ENCODE peak calls at places on chromosome 16, in eight cellular contexts. U is ovary, Z is MG63, I is Peyer's patch, S is lung, L is hepatocyte, Q is mucosa of descending colon, O is right lobe of liver. J is an unnamed sample.

GRCh38 chr16:56303066-56303705 is 111.9 kb downstream of the GNAO1 start:
- DNase-seq in I (no peak), S (no peak), Z (no peak), U (no peak), Q (no peak), L (no peak), O (no peak), J (no peak)

GRCh38 chr16:11395008-11395948 is 50.0 kb downstream of the RMI2 start:
- DNase-seq in Q (no peak), S (no peak), I (no peak), Z (no peak), O (no peak), L (peak; percentile 3), U (no peak), J (no peak)

GRCh38 chr16:11254913-11255736 is 879 bp downstream of the SOCS1 start:
- DNase-seq in Q (peak; percentile 81), U (peak; percentile 63), I (peak; percentile 75), S (no peak), L (peak; percentile 82), Z (peak; percentile 44), O (peak; percentile 42), J (peak; percentile 52)

GRCh38 chr16:88298166-88298881 is 84.4 kb upstream of the ZNF469 start:
- DNase-seq in Q (peak; percentile 51), Z (peak; percentile 25), I (no peak), U (peak; percentile 41), O (no peak), S (no peak), L (no peak), J (peak; percentile 61)

GRCh38 chr16:3020604-3021448 is 658 bp downstream of the TNFRSF12A start:
- DNase-seq in O (peak; percentile 91), Z (peak; percentile 98), Q (peak; percentile 90), U (peak; percentile 86), L (peak; percentile 95), S (peak; percentile 88), I (peak; percentile 84), J (peak; percentile 81)

GRCh38 chr16:79282806-79283205 is 317.7 kb downstream of the MAF start:
- DNase-seq in Q (no peak), O (no peak), L (no peak), U (no peak), S (no peak), I (no peak), Z (no peak), J (no peak)

GRCh38 chr16:81385031-81385756 is 59.4 kb upstream of the CMIP start:
- DNase-seq in L (no peak), I (no peak), S (no peak), O (no peak), Z (no peak), Q (no peak), U (no peak), J (peak; percentile 35)

GRCh38 chr16:47460301-47460754 is 535 bp downstream of the ITFG1 start:
- DNase-seq in L (peak; percentile 32), I (no peak), S (no peak), O (no peak), U (no peak), Z (no peak), Q (no peak), J (peak; percentile 4)

GRCh38 chr16:87581867-87582220 is 20.5 kb upstream of the JPH3 start:
- DNase-seq in O (peak; percentile 43), Q (no peak), S (peak; percentile 68), U (peak; percentile 89), Z (peak; percentile 91), I (peak; percentile 76), L (peak; percentile 63), J (peak; percentile 98)

GRCh38 chr16:85169333-85170065 is 57.2 kb upstream of the CIBAR2 start:
- DNase-seq in Z (no peak), O (no peak), Q (peak; percentile 34), L (no peak), S (no peak), I (no peak), U (no peak), J (peak; percentile 48)

GRCh38 chr16:71610936-71611871 is 14.8 kb upstream of the MARVELD3 start:
- DNase-seq in O (peak; percentile 83), Q (peak; percentile 71), L (peak; percentile 88), Z (no peak), I (peak; percentile 91), U (peak; percentile 56), S (peak; percentile 76), J (peak; percentile 58)

GRCh38 chr16:12614662-12615278 is 188.9 kb downstream of the CPPED1 start:
- DNase-seq in I (no peak), O (no peak), Z (no peak), Q (no peak), L (no peak), S (no peak), U (no peak), J (no peak)

GRCh38 chr16:47492428-47493357 is 31.6 kb downstream of the PHKB start:
- DNase-seq in Q (peak; percentile 61), O (peak; percentile 46), L (peak; percentile 31), I (peak; percentile 79), S (peak; percentile 47), U (peak; percentile 20), Z (no peak), J (peak; percentile 78)

GRCh38 chr16:1425616-1426370 is 5.1 kb upstream of the PERCC1 start:
- DNase-seq in O (no peak), Q (no peak), S (no peak), I (no peak), Z (no peak), U (no peak), L (no peak), J (no peak)

GRCh38 chr16:64841482-64841881 is 280.4 kb downstream of the CDH11 start:
- DNase-seq in Z (no peak), U (no peak), Q (no peak), S (no peak), I (no peak), O (no peak), L (no peak), J (no peak)

GRCh38 chr16:1014771-1015495 is 33.4 kb downstream of the SOX8 start:
- DNase-seq in I (no peak), Z (no peak), U (no peak), L (peak; percentile 39), Q (no peak), O (no peak), S (no peak), J (no peak)

GRCh38 chr16:84879569-84880487 is 60.0 kb downstream of the CRISPLD2 start:
- DNase-seq in S (no peak), L (peak; percentile 52), I (no peak), U (no peak), Q (peak; percentile 20), Z (no peak), O (no peak), J (no peak)

GRCh38 chr16:85347213-85347591 is 234.9 kb upstream of the CIBAR2 start:
- DNase-seq in O (no peak), Z (no peak), I (peak; percentile 62), S (no peak), L (peak; percentile 44), Q (no peak), U (no peak), J (peak; percentile 15)

GRCh38 chr16:69693916-69694315 is 32.4 kb downstream of the NQO1 start:
- DNase-seq in Z (no peak), I (no peak), Q (no peak), S (no peak), L (no peak), U (no peak), O (no peak), J (no peak)

GRCh38 chr16:15572329-15573001 is 70.5 kb downstream of the MARF1 start:
- DNase-seq in U (no peak), Q (no peak), L (no peak), Z (no peak), I (no peak), O (no peak), S (no peak), J (peak; percentile 66)
- H3K4me3 ChIP-seq in U (no peak overlapping the region), Q (no peak overlapping the region), L (no peak overlapping the region), Z (no peak overlapping the region), I (no peak overlapping the region), O (no peak overlapping the region), S (no peak overlapping the region), J (no peak overlapping the region)

DNA sequence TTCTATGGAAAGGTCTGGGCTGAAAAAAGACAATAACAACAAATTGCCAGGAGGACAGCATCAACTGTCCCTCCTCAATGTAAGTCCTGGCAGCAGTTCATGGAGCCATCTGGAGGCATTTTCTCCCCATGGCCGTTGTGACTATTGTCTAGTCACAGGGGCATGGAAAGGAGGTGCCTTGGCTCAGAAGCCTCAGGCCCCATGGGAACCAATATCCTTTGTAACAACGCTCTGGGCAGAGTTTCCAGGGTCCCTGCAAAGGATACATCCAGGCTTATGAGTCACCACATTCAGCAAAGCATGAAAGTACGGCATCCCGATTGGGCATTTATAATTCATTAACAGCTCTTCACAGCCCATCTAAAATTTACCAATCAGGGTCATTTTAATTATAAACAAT is 85.2 kb downstream of the GLG1 start:
- DNase-seq in U (no peak), I (no peak), O (no peak), Q (no peak), L (peak; percentile 10), S (no peak), Z (peak; percentile 45), J (peak; percentile 59)
- H3K4me3 ChIP-seq in U (no peak overlapping the region), I (no peak overlapping the region), O (no peak overlapping the region), Q (no peak overlapping the region), L (no peak overlapping the region), S (no peak overlapping the region), Z (no peak overlapping the region), J (no peak overlapping the region)

GRCh38 chr16:57800213-57801097 is 1.8 kb downstream of the KIFC3 start:
- DNase-seq in L (no peak), S (no peak), Q (peak; percentile 46), Z (no peak), I (no peak), O (no peak), U (no peak), J (no peak)

GRCh38 chr16:57802635-57803412 is 533 bp upstream of the KIFC3 start:
- DNase-seq in L (peak; percentile 67), I (no peak), O (no peak), S (no peak), Q (peak; percentile 57), U (no peak), Z (no peak), J (peak; percentile 46)

GRCh38 chr16:57801098-57801855 is 1.0 kb downstream of the KIFC3 start:
- DNase-seq in O (no peak), S (no peak), L (peak; percentile 67), Q (peak; percentile 16), U (no peak), Z (peak; percentile 83), I (no peak), J (peak; percentile 69)

GRCh38 chr16:57803413-57803990 is 1.2 kb upstream of the KIFC3 start:
- DNase-seq in L (no peak), O (peak; percentile 7), U (no peak), I (no peak), Z (no peak), Q (peak; percentile 50), S (no peak), J (peak; percentile 50)

GRCh38 chr16:57801856-57802634 is at the start of gene KIFC3:
- DNase-seq in U (peak; percentile 94), O (peak; percentile 91), L (peak; percentile 93), Q (peak; percentile 87), I (peak; percentile 88), Z (peak; percentile 97), S (peak; percentile 81), J (peak; percentile 77)
- H3K4me3 ChIP-seq in U (peak within 1 kb of the TSS; percentile 47), O (peak within 1 kb of the TSS; percentile 49), L (peak within 1 kb of the TSS; percentile 57), Q (peak within 1 kb of the TSS; percentile 14), I (peak within 1 kb of the TSS; percentile 34), Z (peak within 1 kb of the TSS; percentile 82), S (peak within 1 kb of the TSS; percentile 65), J (peak within 1 kb of the TSS; percentile 70)

DNA sequence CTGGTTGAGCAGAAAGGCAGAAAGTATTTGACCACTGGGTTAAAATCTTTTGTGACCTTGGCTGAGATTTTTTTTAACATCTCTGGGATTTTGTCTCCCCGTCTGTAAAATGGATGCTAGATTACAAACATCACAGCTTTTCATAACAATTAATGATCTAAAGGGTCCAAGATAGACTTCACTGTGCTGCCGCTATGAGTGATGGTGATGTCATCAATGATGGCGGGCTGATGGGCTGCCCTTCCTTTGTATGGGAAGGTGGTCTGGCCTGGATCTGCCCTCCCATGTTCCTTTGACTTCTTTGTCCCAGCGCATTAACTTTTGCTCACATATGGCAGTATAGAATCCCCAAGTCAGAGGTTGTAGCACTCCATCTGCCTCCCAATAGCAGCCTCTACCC is 116.7 kb downstream of the IRX5 start:
- DNase-seq in Z (no peak), U (no peak), S (no peak), O (no peak), L (no peak), I (no peak), Q (no peak), J (no peak)
- H3K4me3 ChIP-seq in Z (no peak overlapping the region), U (no peak overlapping the region), S (no peak overlapping the region), O (no peak overlapping the region), L (no peak overlapping the region), I (no peak overlapping the region), Q (no peak overlapping the region), J (no peak overlapping the region)

J was measured in fibroblast of pulmonary artery.